ENCODE peak calls at places on chromosomes 7 and 10, in five cellular contexts. C, Q, N, A and U are unnamed samples. For H3K4me1, the result is how much of the 10 kb centered on the place peaks cover.

GRCh38 chr7:116500071-116500853 is 724 bp downstream of the CAV2 start:
- DNase-seq in C (peak), Q (peak), N (no peak), A (peak), U (peak)

GRCh38 chr7:155003215-155003999 is 483 bp upstream of the PAXIP1 start:
- DNase-seq in C (peak), Q (peak), N (peak), A (peak), U (peak)

GRCh38 chr7:39950473-39951155 is 558 bp downstream of the CDK13 start:
- DNase-seq in C (no peak), Q (peak), N (peak), A (peak), U (peak)

GRCh38 chr10:72029414-72029813 is 58.9 kb downstream of the SPOCK2 start:
- DNase-seq in C (no peak), Q (no peak), N (no peak), A (no peak), U (no peak)

GRCh38 chr10:29304259-29305030 is 15.6 kb downstream of the LYZL1 start:
- DNase-seq in C (peak), Q (peak), N (peak), A (peak), U (peak)

GRCh38 chr10:60283397-60283796 is 106.3 kb downstream of the ANK3 start:
- DNase-seq in C (peak), Q (no peak), N (no peak), A (peak), U (no peak)

GRCh38 chr10:75211007-75211735 is 575 bp downstream of the VDAC2 start:
- DNase-seq in C (peak), Q (peak), N (peak), A (peak), U (peak)

GRCh38 chr10:131871673-131872005 is 29.2 kb upstream of the PPP2R2D start:
- DNase-seq in C (no peak), Q (no peak), N (no peak), A (no peak), U (no peak)

GRCh38 chr7:151088856-151089699 is 2.8 kb downstream of the AGAP3 start:
- DNase-seq in C (no peak), Q (peak), N (no peak), A (peak), U (peak)

GRCh38 chr10:31554556-31554955 is 235.5 kb downstream of the ZEB1 start:
- DNase-seq in C (no peak), Q (peak), N (no peak), A (peak), U (peak)

GRCh38 chr10:106508920-106509319 is 655.6 kb downstream of the SORCS1 start:
- DNase-seq in C (no peak), Q (no peak), N (no peak), A (peak), U (no peak)

GRCh38 chr10:74994714-74995308 is 116.6 kb upstream of the SAMD8 start:
- DNase-seq in C (no peak), Q (peak), N (no peak), A (no peak), U (peak)

GRCh38 chr7:22697897-22698645 is 28.9 kb upstream of the IL6 start:
- DNase-seq in C (no peak), Q (no peak), N (no peak), A (no peak), U (no peak)

GRCh38 chr7:157088136-157088535 is 50.6 kb upstream of the UBE3C start:
- DNase-seq in C (no peak), Q (no peak), N (no peak), A (no peak), U (no peak)

GRCh38 chr7:83836028-83836427 is 187.1 kb upstream of the SEMA3E start:
- DNase-seq in C (no peak), Q (no peak), N (no peak), A (no peak), U (no peak)

GRCh38 chr10:16853201-16853600 is 36.0 kb upstream of the RSU1 start:
- DNase-seq in C (peak), Q (peak), N (no peak), A (peak), U (peak)

GRCh38 chr7:151689196-151689971 is 169.7 kb upstream of the RHEB start:
- DNase-seq in C (no peak), Q (no peak), N (no peak), A (no peak), U (peak)

GRCh38 chr10:33333260-33334169 is 952 bp downstream of the NRP1 start:
- DNase-seq in C (peak), Q (peak), N (peak), A (peak), U (peak)

GRCh38 chr10:93599778-93600177 is 1.3 kb downstream of the RBP4 start:
- DNase-seq in C (no peak), Q (no peak), N (no peak), A (no peak), U (no peak)

GRCh38 chr10:116094356-116094755 is 178.7 kb downstream of the GFRA1 start:
- DNase-seq in C (no peak), Q (no peak), N (no peak), A (no peak), U (no peak)

GRCh38 chr10:102948163-102948562 is 30.1 kb downstream of the CNNM2 start:
- DNase-seq in C (no peak), Q (no peak), N (no peak), A (no peak), U (no peak)

GRCh38 chr10:36779238-36779846 is 346.1 kb upstream of the ANKRD30A start:
- DNase-seq in C (peak), Q (peak), N (no peak), A (peak), U (peak)

GRCh38 chr10:79241990-79242619 is 105.2 kb upstream of the PPIF start:
- DNase-seq in C (no peak), Q (peak), N (no peak), A (peak), U (peak)

GRCh38 chr10:71982269-71983178 is 18.3 kb downstream of the CHST3 start:
- DNase-seq in C (no peak), Q (no peak), N (no peak), A (no peak), U (no peak)

GRCh38 chr10:1557081-1557480 is 180.2 kb downstream of the ADARB2 start:
- DNase-seq in C (no peak), Q (no peak), N (no peak), A (no peak), U (no peak)

GRCh38 chr7:142134944-142135343 is 23.4 kb downstream of the MGAM2 start:
- DNase-seq in C (peak), Q (no peak), N (no peak), A (no peak), U (no peak)

GRCh38 chr7:130207642-130208041 is at the start of gene SSMEM1:
- DNase-seq in C (no peak), Q (peak), N (no peak), A (peak), U (peak)

GRCh38 chr7:144738708-144739314 is 97.0 kb downstream of the TPK1 start:
- DNase-seq in C (peak), Q (peak), N (peak), A (peak), U (peak)

GRCh38 chr10:98041352-98042043 is 11.1 kb upstream of the CRTAC1 start:
- DNase-seq in C (peak), Q (peak), N (peak), A (peak), U (peak)

GRCh38 chr10:99080275-99080816 is 155.3 kb downstream of the HPSE2 start:
- DNase-seq in C (no peak), Q (no peak), N (no peak), A (no peak), U (no peak)

GRCh38 chr10:116850058-116850611 is 836 bp downstream of the ENO4 start:
- DNase-seq in C (no peak), Q (no peak), N (no peak), A (no peak), U (no peak)

GRCh38 chr7:124764847-124765400 is 668 bp downstream of the GPR37 start:
- DNase-seq in C (no peak), Q (no peak), N (no peak), A (no peak), U (no peak)

GRCh38 chr10:13991353-13991752 is 339.4 kb downstream of the FRMD4A start:
- DNase-seq in C (no peak), Q (no peak), N (no peak), A (no peak), U (no peak)

GRCh38 chr10:13990918-13991317 is 339.8 kb downstream of the FRMD4A start:
- DNase-seq in C (no peak), Q (no peak), N (no peak), A (peak), U (peak)

GRCh38 chr10:13993169-13993568 is 337.6 kb downstream of the FRMD4A start:
- DNase-seq in C (no peak), Q (peak), N (no peak), A (peak), U (peak)

GRCh38 chr10:13989616-13990015 is 341.1 kb downstream of the FRMD4A start:
- DNase-seq in C (no peak), Q (no peak), N (no peak), A (no peak), U (no peak)

GRCh38 chr10:13990392-13990805 is 340.3 kb downstream of the FRMD4A start:
- DNase-seq in C (no peak), Q (peak), N (no peak), A (peak), U (peak)
- H3K27ac ChIP-seq in C (no peak), Q (no peak), N (no peak), A (peak), U (peak)

DNA sequence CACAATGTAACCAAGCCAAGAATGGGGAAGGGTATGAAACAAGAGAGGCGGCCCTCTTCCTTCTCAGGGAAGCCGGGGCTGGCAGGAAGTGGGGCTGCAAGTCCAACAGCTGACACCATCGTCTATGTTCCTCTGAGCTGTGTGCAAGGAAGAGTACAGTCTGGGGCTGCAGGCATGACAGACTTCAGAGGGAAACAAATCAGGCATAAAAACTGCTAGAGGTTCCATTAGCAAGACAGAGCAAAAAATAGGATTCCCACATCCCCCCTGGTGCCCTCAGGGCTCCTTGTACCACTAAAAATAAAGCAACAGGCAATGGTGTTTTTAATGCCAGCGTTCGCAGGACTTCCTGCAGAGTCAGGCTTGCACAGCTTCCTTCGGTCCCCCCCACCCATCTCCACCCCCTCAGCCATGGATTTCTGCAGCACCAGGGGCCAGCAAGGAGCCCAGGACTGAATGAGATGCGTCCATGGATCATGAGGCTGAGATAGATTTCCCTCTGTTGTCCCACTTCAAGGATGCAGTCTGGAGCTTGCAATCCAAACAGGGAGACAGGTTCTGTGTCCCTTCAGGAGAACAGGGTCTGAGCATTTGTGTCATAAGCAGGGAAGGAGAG is 34.6 kb downstream of the KCNMA1 start:
- DNase-seq in C (no peak), Q (peak), N (peak), A (peak), U (peak)
- H3K4me1 ChIP-seq in C (under half), Q (under half), N (under half), A (under half), U (under half)

DNA sequence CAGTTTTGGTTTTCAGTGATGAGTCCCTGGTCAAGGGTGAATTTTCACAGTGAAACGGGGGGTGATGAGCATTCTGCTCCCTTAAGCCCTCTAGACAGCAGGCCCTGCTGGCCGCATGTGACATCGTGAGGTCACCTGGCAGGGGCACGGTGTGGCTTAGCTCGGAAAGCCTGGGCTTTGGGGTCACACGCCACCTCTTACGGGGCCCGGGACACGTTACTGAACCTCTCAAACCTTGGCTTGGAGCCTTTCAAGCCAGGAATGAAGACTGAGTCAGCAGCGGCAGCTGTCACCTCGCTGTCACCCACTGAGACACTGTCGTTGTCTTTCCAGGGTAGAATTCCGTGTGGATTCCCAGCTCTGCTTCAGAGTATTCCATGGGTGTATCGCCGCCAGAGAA is 4.1 kb downstream of the GET4 start:
- DNase-seq in C (no peak), Q (no peak), N (no peak), A (no peak), U (no peak)
- H3K4me2 ChIP-seq in C (no peak), Q (no peak), N (no peak), A (no peak), U (no peak)

GRCh38 chr10:101656915-101657314 is 38.1 kb downstream of the FBXW4 start:
- DNase-seq in C (no peak), Q (no peak), N (no peak), A (no peak), U (no peak)
- H3K27ac ChIP-seq in C (no peak), Q (no peak), N (no peak), A (no peak), U (no peak)

DNA sequence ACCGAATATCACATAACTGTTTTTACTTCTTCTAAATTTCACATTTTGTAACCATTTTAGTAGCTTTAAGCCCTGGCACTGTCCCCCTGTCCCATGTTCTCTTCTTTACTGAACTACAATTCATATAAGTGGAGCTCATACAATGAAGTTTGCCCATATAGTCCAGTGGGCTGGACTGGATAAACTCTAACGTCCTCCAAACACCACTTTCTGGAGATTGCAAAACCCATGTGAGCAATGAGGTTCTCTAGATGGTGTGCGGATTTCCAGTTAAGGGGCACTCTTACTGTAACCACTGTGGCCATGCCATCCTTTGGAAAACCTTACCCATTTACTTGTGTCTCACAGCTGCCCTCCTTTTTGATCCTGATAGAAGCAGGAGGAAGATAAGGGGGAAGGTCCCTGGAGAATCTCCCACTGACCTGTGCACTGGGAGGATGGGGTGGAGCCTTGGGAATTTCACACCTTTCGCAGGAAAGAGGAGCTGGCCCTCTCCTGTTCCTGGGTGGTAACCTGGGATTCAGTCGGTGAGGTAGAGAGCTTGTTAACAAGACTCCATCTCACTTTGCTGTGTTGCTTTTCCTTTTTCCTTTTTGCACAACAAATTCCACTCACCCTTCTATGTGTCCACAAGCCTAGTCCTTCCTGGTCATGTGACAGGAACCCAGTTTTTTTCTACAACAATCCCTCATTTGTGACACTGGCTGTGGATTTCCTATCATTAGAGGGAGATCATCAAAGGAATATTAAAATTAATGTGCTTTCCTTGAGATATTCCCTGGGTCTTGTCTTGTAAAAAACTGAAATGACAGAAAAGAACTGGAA is 120.7 kb downstream of the ARID5B start:
- DNase-seq in C (no peak), Q (no peak), N (no peak), A (no peak), U (no peak)
- H3K4me1 ChIP-seq in C (under half), Q (under half), N (under half), A (half or more), U (under half)